ENCODE peak calls at places on chromosomes 1 and 21, in eight cellular contexts. A is kidney, M is lower leg skin, L is heart left ventricle, T is IMR-90, S is tibial nerve, U is epithelial cell of esophagus, Z is pancreas. G is an unnamed sample.

GRCh38 chr1:68808351-68808750 is 311.5 kb upstream of the DEPDC1 start:
- DNase-seq in A (no peak), M (no peak), L (no peak), Z (no peak), S (no peak), T (no peak), U (no peak), G (no peak)

GRCh38 chr1:2811526-2811905 is 10.0 kb upstream of the TTC34 start:
- DNase-seq in Z (no peak), T (no peak), M (no peak), S (no peak), L (no peak), U (no peak), A (no peak), G (no peak)

GRCh38 chr1:94296018-94296417 is 58.6 kb upstream of the ARHGAP29 start:
- DNase-seq in S (no peak), Z (no peak), U (peak; percentile 76), M (no peak), T (peak; percentile 84), A (no peak), L (no peak), G (no peak)

GRCh38 chr21:17387030-17387617 is 125.7 kb upstream of the CXADR start:
- DNase-seq in Z (no peak), A (no peak), M (no peak), L (no peak), U (peak; percentile 70), S (peak; percentile 71), T (peak; percentile 59), G (peak; percentile 48)

GRCh38 chr1:208231929-208232360 is 12.2 kb downstream of the PLXNA2 start:
- DNase-seq in U (peak; percentile 29), T (peak; percentile 87), L (no peak), M (no peak), A (no peak), S (no peak), Z (peak; percentile 46), G (peak; percentile 46)

GRCh38 chr1:156502749-156503671 is 2.4 kb upstream of the MEF2D start:
- DNase-seq in M (peak; percentile 94), T (peak; percentile 98), Z (no peak), L (peak; percentile 91), S (peak; percentile 75), A (peak; percentile 87), U (peak; percentile 96), G (peak; percentile 70)

GRCh38 chr1:16721871-16722641 is 18.3 kb upstream of the RNU1-4 start:
- DNase-seq in A (no peak), T (no peak), U (no peak), M (no peak), S (peak; percentile 4), Z (no peak), L (no peak), G (no peak)

GRCh38 chr1:159009287-159009686 is 420 bp upstream of the IFI16 start:
- DNase-seq in L (no peak), M (no peak), S (no peak), Z (no peak), A (no peak), U (no peak), T (no peak), G (no peak)

GRCh38 chr1:202998836-202999750 is 8.1 kb upstream of the TMEM183A start:
- DNase-seq in Z (no peak), A (no peak), L (peak; percentile 33), S (peak; percentile 90), M (no peak), T (peak; percentile 52), U (peak; percentile 65), G (peak; percentile 44)

GRCh38 chr1:63904826-63905225 is 131.0 kb downstream of the ROR1 start:
- DNase-seq in U (no peak), S (no peak), A (no peak), Z (no peak), T (no peak), M (no peak), L (no peak), G (no peak)

GRCh38 chr1:82565146-82565545 is 764.4 kb downstream of the ADGRL2 start:
- DNase-seq in T (peak; percentile 19), A (no peak), L (peak; percentile 16), Z (no peak), M (no peak), U (peak; percentile 83), S (peak; percentile 19), G (peak; percentile 21)

GRCh38 chr1:225617956-225618355 is 35.0 kb downstream of the ENAH start:
- DNase-seq in S (no peak), U (no peak), M (no peak), Z (no peak), A (no peak), T (no peak), L (no peak), G (no peak)

GRCh38 chr1:211132681-211133392 is 1.1 kb downstream of the KCNH1 start:
- DNase-seq in M (no peak), Z (no peak), S (no peak), T (no peak), A (no peak), L (no peak), U (no peak), G (no peak)

GRCh38 chr1:11168731-11169130 is 20.4 kb upstream of the ANGPTL7 start:
- DNase-seq in T (no peak), M (no peak), L (no peak), U (no peak), Z (no peak), A (no peak), S (no peak), G (no peak)

GRCh38 chr1:101371259-101371658 is 134.4 kb downstream of the S1PR1 start:
- DNase-seq in T (peak; percentile 87), S (no peak), U (peak; percentile 80), L (no peak), Z (no peak), M (no peak), A (no peak), G (peak; percentile 24)

DNA sequence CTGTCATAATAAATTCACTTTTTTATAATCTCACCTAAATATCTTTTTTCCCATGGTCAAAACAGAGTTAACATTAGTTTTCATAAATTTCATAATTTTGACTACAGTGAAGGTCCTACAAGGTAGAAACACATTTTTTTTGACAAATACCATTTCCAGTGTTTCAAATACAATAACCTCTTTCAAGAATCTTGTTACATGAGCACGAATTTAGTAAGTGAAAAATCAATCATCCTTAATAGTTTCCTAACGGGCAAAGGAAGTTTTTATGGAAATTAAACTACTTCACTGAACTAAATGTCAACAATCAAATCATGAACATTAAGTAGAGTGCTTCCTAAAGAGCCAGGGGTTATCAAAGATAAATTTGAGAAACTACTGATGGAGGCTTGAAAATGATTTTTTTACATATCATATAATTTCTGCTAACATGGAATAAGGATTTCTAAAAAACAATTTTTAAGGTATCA is 35.4 kb downstream of the ABL2 start:
- DNase-seq in T (no peak), U (no peak), L (no peak), S (no peak), A (no peak), Z (no peak), M (no peak), G (no peak)
- TF ChIP-seq CTCF in T (no peak), U (no peak), L (no peak), S (no peak), A (no peak), Z (no peak), M (no peak), G (no peak)

DNA sequence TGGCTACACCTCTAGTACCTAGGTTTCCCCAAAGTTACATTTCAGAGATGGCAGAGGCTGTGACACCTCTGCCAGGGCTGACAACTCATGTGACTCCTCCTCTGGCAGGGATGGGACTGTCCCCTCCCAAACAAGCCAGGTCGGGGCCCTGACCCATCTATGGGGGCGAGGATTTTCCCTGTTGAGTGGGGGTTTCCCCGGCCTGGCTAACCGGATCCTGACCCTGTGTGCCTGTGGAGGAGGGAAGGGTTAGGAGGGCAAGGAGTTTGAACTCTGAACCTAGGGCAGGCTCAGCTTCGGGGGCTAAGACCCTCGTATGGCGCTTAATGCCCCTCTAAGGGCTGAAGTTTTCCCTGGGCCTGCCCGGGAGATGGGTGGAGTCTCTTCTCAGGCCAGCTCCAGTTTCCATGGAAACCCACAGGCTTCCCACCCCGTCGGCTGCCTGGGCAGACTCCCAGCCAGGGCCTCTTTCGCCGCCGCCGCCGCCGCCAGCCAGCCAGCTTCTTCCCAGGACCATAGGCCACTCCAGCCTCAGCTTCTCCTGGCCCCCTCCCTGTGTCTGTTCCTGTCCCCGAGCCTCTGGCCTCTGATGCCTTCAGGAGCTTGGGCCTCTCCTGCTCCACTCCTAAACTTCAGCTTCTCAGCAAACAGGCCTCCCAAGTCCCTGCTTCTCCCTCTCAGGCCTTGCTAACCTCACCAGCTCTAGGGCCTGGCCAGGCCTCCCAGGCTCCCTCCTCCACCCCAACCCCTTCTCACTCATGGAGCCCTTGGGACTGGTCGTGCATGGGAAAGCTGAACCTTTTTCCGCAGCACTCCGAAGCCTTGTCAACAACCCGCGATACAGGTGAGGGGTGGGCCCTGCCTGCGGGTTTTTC is at the start of gene BTBD19:
- DNase-seq in S (peak; percentile 79), U (no peak), M (peak; percentile 97), A (peak; percentile 96), L (peak; percentile 89), Z (peak; percentile 79), T (peak; percentile 91), G (no peak)
- H3K4me3 ChIP-seq in S (peak within 1 kb of the TSS; percentile 31), U (no peak within 1 kb of the TSS), M (no peak within 1 kb of the TSS), A (peak within 1 kb of the TSS; percentile 42), L (peak within 1 kb of the TSS; percentile 47), Z (peak within 1 kb of the TSS; percentile 11), T (peak within 1 kb of the TSS; percentile 40), G (peak within 1 kb of the TSS; percentile 49)

GRCh38 chr1:152777510-152778137 is 2.7 kb downstream of the LCE1F start:
- DNase-seq in M (no peak), U (peak; percentile 61), A (no peak), S (no peak), Z (no peak), T (no peak), L (no peak), G (no peak)

GRCh38 chr1:152776361-152776760 is 1.4 kb downstream of the LCE1F start:
- DNase-seq in L (no peak), T (no peak), Z (no peak), M (no peak), A (no peak), S (no peak), U (no peak), G (no peak)

GRCh38 chr1:152768847-152769533 is 6.0 kb upstream of the LCE1F start:
- DNase-seq in T (no peak), A (no peak), L (no peak), U (no peak), M (no peak), S (no peak), Z (no peak), G (no peak)

GRCh38 chr1:152770411-152770810 is 4.5 kb upstream of the LCE1F start:
- DNase-seq in Z (no peak), L (no peak), S (no peak), M (no peak), A (no peak), U (peak; percentile 44), T (no peak), G (no peak)

DNA sequence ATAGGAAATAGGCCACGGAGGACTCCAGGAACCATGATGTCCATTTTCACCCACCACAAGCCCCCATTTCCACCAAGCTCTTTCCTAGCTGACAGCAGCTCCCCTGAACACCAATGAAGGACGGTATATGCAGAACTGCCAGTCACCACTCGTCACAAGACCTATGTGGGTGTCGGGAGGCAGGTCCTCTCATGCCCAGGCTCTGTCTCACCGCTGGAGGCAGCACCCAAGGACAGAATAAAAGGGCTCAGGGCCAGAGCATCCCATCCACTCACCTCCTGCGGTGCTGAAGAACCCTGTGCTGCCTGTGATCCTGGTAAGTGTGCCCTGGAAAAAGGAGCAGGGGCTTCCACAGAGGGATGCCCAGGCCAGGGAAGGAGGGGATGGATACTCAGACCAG is at the start of gene LCE1F:
- DNase-seq in A (no peak), M (no peak), L (no peak), S (no peak), T (no peak), Z (no peak), U (peak; percentile 79), G (no peak)
- TF ChIP-seq CTCF in A (no peak), M (no peak), L (no peak), S (no peak), T (no peak), Z (no peak), U (peak; percentile 35), G (no peak)

GRCh38 chr1:165143437-165144065 is 213.0 kb downstream of the LMX1A start:
- DNase-seq in S (no peak), T (no peak), Z (peak; percentile 38), U (peak; percentile 50), M (no peak), L (no peak), A (no peak), G (no peak)
- H3K4me3 ChIP-seq in S (no peak overlapping the region), T (no peak overlapping the region), Z (no peak overlapping the region), U (no peak overlapping the region), M (no peak overlapping the region), L (no peak overlapping the region), A (no peak overlapping the region), G (no peak overlapping the region)

G was measured in HFF-Myc.